ENCODE peak calls at places on chromosomes 12 and 14, in six cellular contexts. G is fibroblast of lung; A is effector memory CD4-positive, alpha-beta T cell; V is ovary; Q is iPS DF 6.9; S is upper lobe of right lung. T is an unnamed sample.
A peak's percentile ranks its signal among the peaks of the same experiment; 100 is the strongest.

GRCh38 chr12:110109037-110109836 is 14.9 kb upstream of the IFT81 start:
- DNase-seq in G (peak; percentile 100), A (no peak), V (peak; percentile 71), Q (no peak), S (peak; percentile 77), T (peak; percentile 100)

GRCh38 chr12:45762185-45763110 is 32.9 kb downstream of the ARID2 start:
- DNase-seq in G (peak; percentile 52), A (no peak), V (no peak), Q (no peak), S (no peak), T (peak; percentile 20)

GRCh38 chr14:68660495-68660894 is 132.4 kb downstream of the ZFP36L1 start:
- DNase-seq in G (no peak), A (no peak), V (no peak), Q (no peak), S (no peak), T (no peak)

GRCh38 chr12:4112290-4112689 is 161.3 kb upstream of the CCND2 start:
- DNase-seq in G (no peak), A (no peak), V (no peak), Q (no peak), S (no peak), T (no peak)

GRCh38 chr14:101394374-101394773 is 166.9 kb upstream of the DIO3 start:
- DNase-seq in G (no peak), A (no peak), V (no peak), Q (no peak), S (no peak), T (no peak)

GRCh38 chr14:88562831-88563686 is at the start of gene ZC3H14:
- DNase-seq in G (peak; percentile 80), A (peak; percentile 79), V (peak; percentile 91), Q (peak; percentile 70), S (peak; percentile 93), T (peak; percentile 53)

GRCh38 chr14:94173885-94174621 is at the start of gene PPP4R4:
- DNase-seq in G (peak; percentile 72), A (peak; percentile 84), V (peak; percentile 97), Q (no peak), S (peak; percentile 97), T (peak; percentile 33)

GRCh38 chr12:131379758-131380157 is 331.1 kb upstream of the SFSWAP start:
- DNase-seq in G (no peak), A (no peak), V (no peak), Q (no peak), S (no peak), T (no peak)

GRCh38 chr14:102915292-102916110 is 7.0 kb upstream of the AMN start:
- DNase-seq in G (no peak), A (no peak), V (no peak), Q (no peak), S (no peak), T (no peak)

GRCh38 chr14:28821993-28822392 is 55.4 kb downstream of the FOXG1 start:
- DNase-seq in G (no peak), A (no peak), V (no peak), Q (no peak), S (no peak), T (no peak)

GRCh38 chr12:82904219-82904795 is 217.6 kb downstream of the TMTC2 start:
- DNase-seq in G (peak; percentile 28), A (no peak), V (no peak), Q (no peak), S (no peak), T (no peak)

GRCh38 chr12:115511305-115511704 is 766.2 kb downstream of the MED13L start:
- DNase-seq in G (no peak), A (no peak), V (no peak), Q (no peak), S (no peak), T (no peak)

GRCh38 chr12:22100952-22101748 is 55.1 kb downstream of the CMAS start:
- DNase-seq in G (peak; percentile 59), A (peak; percentile 14), V (no peak), Q (peak; percentile 58), S (no peak), T (peak; percentile 38)

GRCh38 chr12:30425445-30425844 is 270.2 kb downstream of the IPO8 start:
- DNase-seq in G (no peak), A (no peak), V (no peak), Q (no peak), S (no peak), T (no peak)

GRCh38 chr12:7116916-7117315 is 7.9 kb upstream of the C1RL start:
- DNase-seq in G (no peak), A (no peak), V (no peak), Q (no peak), S (peak; percentile 41), T (no peak)
- H3K4me3 ChIP-seq in G (no peak overlapping the region), A (no peak overlapping the region), V (no peak overlapping the region), Q (no peak overlapping the region), S (no peak overlapping the region), T (no peak overlapping the region)

GRCh38 chr12:49057888-49058287 is 2.7 kb downstream of the KMT2D start:
- DNase-seq in G (no peak), A (no peak), V (no peak), Q (no peak), S (no peak), T (no peak)

GRCh38 chr12:49055092-49055491 is 5.5 kb downstream of the KMT2D start:
- DNase-seq in G (no peak), A (no peak), V (no peak), Q (no peak), S (no peak), T (no peak)

GRCh38 chr12:49054524-49054923 is 6.1 kb downstream of the KMT2D start:
- DNase-seq in G (no peak), A (no peak), V (no peak), Q (no peak), S (no peak), T (no peak)

GRCh38 chr12:49054096-49054495 is 6.5 kb downstream of the KMT2D start:
- DNase-seq in G (no peak), A (no peak), V (no peak), Q (no peak), S (no peak), T (no peak)

GRCh38 chr12:49055978-49056754 is 4.4 kb downstream of the KMT2D start:
- DNase-seq in G (peak; percentile 68), A (peak; percentile 37), V (no peak), Q (peak; percentile 22), S (peak; percentile 66), T (peak; percentile 59)
- H3K4me3 ChIP-seq in G (no peak overlapping the region), A (peak overlapping the region; percentile 3), V (no peak overlapping the region), Q (no peak overlapping the region), S (peak overlapping the region; percentile 96), T (peak overlapping the region; percentile 95)

DNA sequence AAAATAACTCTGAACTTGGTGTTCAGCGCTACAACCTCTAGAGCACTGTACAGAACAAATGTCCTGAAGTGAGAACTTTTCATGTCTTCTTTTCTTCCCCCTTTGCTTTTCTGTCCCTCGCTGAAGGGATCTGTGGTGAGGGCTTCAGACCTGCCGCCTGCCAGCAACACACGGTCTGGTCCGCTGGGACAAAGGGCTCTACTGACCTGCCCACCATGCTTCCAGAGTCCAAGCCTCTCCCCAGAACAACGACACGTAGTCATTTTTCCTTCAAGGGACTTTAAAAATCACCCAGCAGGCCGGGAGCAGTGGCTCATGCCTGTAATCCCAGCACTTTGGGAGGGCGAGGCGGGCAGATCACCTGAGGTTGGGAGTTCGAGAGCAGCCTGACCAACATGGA is 140.4 kb downstream of the EFCAB11 start:
- DNase-seq in G (no peak), A (no peak), V (no peak), Q (no peak), S (no peak), T (peak; percentile 4)
- H3K4me3 ChIP-seq in G (no peak overlapping the region), A (no peak overlapping the region), V (no peak overlapping the region), Q (no peak overlapping the region), S (no peak overlapping the region), T (no peak overlapping the region)

DNA sequence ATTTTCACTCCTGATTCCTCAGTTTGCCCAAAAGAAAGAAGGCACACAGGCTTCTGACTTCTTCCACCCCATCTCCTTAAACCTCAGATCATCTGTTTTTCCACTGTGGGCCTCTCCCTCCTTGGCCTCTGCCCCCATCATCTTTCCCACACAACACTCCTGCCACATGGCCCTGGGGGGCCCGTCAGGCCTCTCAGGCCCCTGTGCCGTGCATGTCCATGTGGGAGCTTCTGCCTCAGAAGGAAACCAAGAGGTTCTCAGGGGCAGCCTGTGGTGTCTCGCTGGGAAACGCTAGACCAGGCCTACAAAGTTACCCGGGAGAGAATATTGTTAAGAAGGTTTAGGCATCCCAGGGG is 8.0 kb downstream of the KLHL33 start:
- DNase-seq in G (no peak), A (no peak), V (no peak), Q (no peak), S (no peak), T (no peak)
- H3K4me3 ChIP-seq in G (no peak overlapping the region), A (no peak overlapping the region), V (no peak overlapping the region), Q (no peak overlapping the region), S (no peak overlapping the region), T (no peak overlapping the region)

T was measured in skeletal muscle cell.